ENCODE peak calls at places on chromosomes 7 and 10, in four cellular contexts. C, Q, R and S are unnamed samples.

GRCh38 chr7:13016036-13016581 is 328.7 kb downstream of the ARL4A start:
- DNase-seq in R (no peak), Q (no peak), C (no peak), S (no peak)

GRCh38 chr7:29017666-29018065 is 59.5 kb upstream of the TRIL start:
- DNase-seq in R (no peak), C (no peak), Q (peak), S (no peak)

GRCh38 chr10:77357611-77358010 is 280.0 kb downstream of the KCNMA1 start:
- DNase-seq in Q (no peak), C (no peak), R (no peak), S (no peak)

GRCh38 chr7:148270576-148270975 is 320.0 kb upstream of the C7orf33 start:
- DNase-seq in C (no peak), Q (no peak), R (no peak), S (no peak)

GRCh38 chr10:63173468-63174227 is 40.5 kb downstream of the NRBF2 start:
- DNase-seq in C (no peak), Q (no peak), R (no peak), S (no peak)

GRCh38 chr7:13908667-13909382 is 80.6 kb downstream of the ETV1 start:
- DNase-seq in C (no peak), Q (no peak), R (no peak), S (no peak)

GRCh38 chr10:70335246-70335613 is 47.2 kb downstream of the LRRC20 start:
- DNase-seq in Q (no peak), C (no peak), R (no peak), S (no peak)

GRCh38 chr7:80213814-80214213 is 79.2 kb downstream of the GNAI1 start:
- DNase-seq in Q (no peak), R (no peak), C (no peak), S (no peak)

GRCh38 chr7:138828302-138828701 is 30.3 kb upstream of the ATP6V0A4 start:
- DNase-seq in R (no peak), Q (no peak), C (no peak), S (no peak)

GRCh38 chr7:12378389-12378788 is 25.3 kb downstream of the VWDE start:
- DNase-seq in Q (no peak), R (no peak), C (no peak), S (no peak)

GRCh38 chr10:69710008-69710905 is 80.2 kb downstream of the FAM241B start:
- DNase-seq in Q (no peak), R (no peak), C (no peak), S (no peak)

GRCh38 chr10:69375307-69376151 is 41.2 kb downstream of the TACR2 start:
- DNase-seq in C (no peak), Q (no peak), R (no peak), S (peak)

GRCh38 chr10:124329368-124329767 is 89.4 kb downstream of the OAT start:
- DNase-seq in R (no peak), C (no peak), Q (no peak), S (no peak)

GRCh38 chr7:38658916-38659315 is 27.7 kb upstream of the AMPH start:
- DNase-seq in R (no peak), C (no peak), Q (no peak), S (no peak)

GRCh38 chr10:16886032-16886431 is 68.8 kb upstream of the RSU1 start:
- DNase-seq in Q (no peak), C (no peak), R (no peak), S (no peak)

GRCh38 chr10:55370021-55370420 is 569.0 kb upstream of the PCDH15 start:
- DNase-seq in Q (no peak), C (no peak), R (no peak), S (no peak)

GRCh38 chr7:17130281-17131059 is 168.0 kb upstream of the AHR start:
- DNase-seq in C (no peak), R (peak), Q (no peak), S (no peak)

GRCh38 chr10:101046332-101047238 is 15.2 kb upstream of the KAZALD1 start:
- DNase-seq in C (no peak), Q (no peak), R (no peak), S (no peak)

GRCh38 chr10:94963901-94964300 is 25.4 kb downstream of the CYP2C9 start:
- DNase-seq in Q (peak), C (no peak), R (no peak), S (no peak)

GRCh38 chr10:641149-642010 is 48.1 kb downstream of the DIP2C start:
- DNase-seq in R (no peak), Q (no peak), C (no peak), S (no peak)

GRCh38 chr7:1704326-1705241 is 34.5 kb downstream of the ELFN1 start:
- DNase-seq in Q (no peak), C (no peak), R (no peak), S (no peak)

GRCh38 chr7:104174798-104175197 is 33.0 kb downstream of the ORC5 start:
- DNase-seq in R (peak), Q (no peak), C (no peak), S (no peak)

GRCh38 chr10:67912330-67912946 is 28.0 kb downstream of the SIRT1 start:
- DNase-seq in R (no peak), Q (no peak), C (no peak), S (no peak)

GRCh38 chr7:98251251-98251843 is 685 bp downstream of the TECPR1 start:
- DNase-seq in C (no peak), R (no peak), Q (no peak), S (peak)